ENCODE peak calls at places on chromosomes 3 and 15, in six cellular contexts. W is AG04450, Q is astrocyte of the spinal cord, F is right lobe of liver, D is PC-3, G is pancreas. E is an unnamed sample.

GRCh38 chr3:73766599-73767378 is 142.0 kb upstream of the PDZRN3 start:
- DNase-seq in G (no peak), D (no peak), Q (peak), W (peak), F (no peak), E (no peak)

GRCh38 chr3:29694783-29695182 is 413.9 kb downstream of the RBMS3 start:
- DNase-seq in F (no peak), Q (peak), G (no peak), W (peak), D (peak), E (no peak)

GRCh38 chr3:50572801-50573371 is 3.6 kb downstream of the HEMK1 start:
- DNase-seq in W (no peak), Q (no peak), D (no peak), G (no peak), F (no peak), E (no peak)

GRCh38 chr15:26038693-26039092 is 175.6 kb upstream of the ATP10A start:
- DNase-seq in G (no peak), F (no peak), Q (no peak), W (no peak), D (no peak), E (no peak)

GRCh38 chr3:181609156-181609767 is 102.5 kb upstream of the SOX2 start:
- DNase-seq in Q (no peak), G (no peak), D (no peak), W (no peak), F (no peak), E (no peak)

GRCh38 chr3:48594431-48595049 is 589 bp downstream of the COL7A1 start:
- DNase-seq in Q (no peak), G (no peak), D (no peak), F (no peak), W (no peak), E (no peak)

GRCh38 chr15:46088486-46089437 is 453.9 kb downstream of the SQOR start:
- DNase-seq in G (no peak), D (peak), F (no peak), W (no peak), Q (peak), E (no peak)

GRCh38 chr15:39156636-39157255 is 424.1 kb upstream of the THBS1 start:
- DNase-seq in Q (no peak), F (no peak), W (no peak), D (no peak), G (no peak), E (no peak)

GRCh38 chr3:17894434-17895060 is 152.1 kb upstream of the TBC1D5 start:
- DNase-seq in D (peak), F (no peak), W (peak), G (no peak), Q (peak), E (peak)

GRCh38 chr3:132284756-132285619 is 32.2 kb upstream of the ACP3 start:
- DNase-seq in Q (no peak), W (no peak), F (no peak), G (no peak), D (no peak), E (no peak)
- H3K4me3 ChIP-seq in Q (no peak), W (no peak), F (no peak), G (no peak), D (no peak), E (no peak)

GRCh38 chr3:194203482-194204035 is 67.6 kb downstream of the HES1 start:
- DNase-seq in D (no peak), Q (no peak), G (no peak), W (no peak), F (no peak), E (no peak)
- H3K4me3 ChIP-seq in D (peak), Q (no peak), G (no peak), W (no peak), F (peak), E (no peak)

DNA sequence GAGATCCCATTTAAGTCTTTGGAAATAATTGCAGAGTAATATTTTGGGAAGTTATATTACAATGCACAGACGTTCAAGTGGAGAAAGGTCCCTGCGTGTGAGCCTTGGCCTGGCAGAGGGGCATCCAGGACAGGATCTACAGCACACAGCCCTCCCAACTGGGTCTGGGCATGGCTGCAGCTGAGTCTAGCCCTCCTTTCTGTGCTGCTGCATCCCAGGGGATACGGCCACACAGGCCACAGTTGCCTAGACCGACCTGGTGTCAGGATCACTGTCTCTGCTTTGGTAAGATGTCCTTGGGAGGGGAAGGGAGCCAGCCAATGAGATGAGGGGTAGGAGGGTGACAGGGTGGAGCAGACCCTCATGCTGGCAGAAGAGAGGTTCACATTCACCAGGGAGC is 46.1 kb downstream of the APBA2 start:
- DNase-seq in F (no peak), Q (no peak), G (no peak), W (no peak), D (no peak), E (no peak)
- H3K4me3 ChIP-seq in F (no peak), Q (no peak), G (no peak), W (no peak), D (no peak), E (no peak)

DNA sequence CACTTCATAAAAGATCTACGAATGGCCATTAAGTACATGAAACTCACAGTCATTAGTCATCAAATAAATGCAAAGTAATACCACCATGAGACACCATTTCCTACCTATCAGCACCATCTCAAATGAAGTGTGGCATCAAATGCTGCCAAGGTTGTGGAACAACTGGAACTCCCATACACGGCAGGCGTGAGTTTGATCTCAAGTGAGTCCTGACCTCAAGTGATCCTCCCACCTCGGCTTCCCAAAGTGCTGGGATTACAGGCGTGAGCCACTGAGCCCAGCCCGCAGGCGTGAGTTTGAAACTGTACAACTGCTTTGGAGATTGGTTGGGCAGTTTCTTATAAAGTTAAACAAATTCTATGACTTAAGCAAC is 28.8 kb upstream of the HDAC11 start:
- DNase-seq in G (no peak), Q (no peak), W (no peak), D (peak), F (no peak), E (peak)
- H3K4me3 ChIP-seq in G (peak), Q (peak), W (peak), D (peak), F (peak), E (peak)

DNA sequence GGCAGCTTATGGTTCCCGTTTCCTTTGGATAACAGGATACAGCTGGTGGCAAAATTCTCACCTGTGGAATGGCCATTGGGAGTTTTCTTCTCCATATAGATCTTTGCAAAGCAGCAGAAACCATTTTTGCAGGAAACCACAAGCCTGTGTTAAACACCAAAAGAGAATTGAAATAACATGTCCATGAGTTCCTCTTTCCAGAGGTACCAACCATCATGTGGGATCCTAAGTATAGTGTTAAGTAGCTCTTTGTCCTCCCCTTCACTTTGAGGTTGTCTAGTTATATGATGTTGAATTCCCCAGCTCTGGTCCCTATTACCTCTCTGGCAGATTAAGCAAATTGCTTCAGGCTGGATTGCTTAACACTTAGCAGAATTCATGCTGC is 94.9 kb downstream of the AKAP13 start:
- DNase-seq in G (no peak), W (no peak), F (no peak), Q (no peak), D (no peak), E (no peak)
- H3K4me3 ChIP-seq in G (no peak), W (no peak), F (no peak), Q (no peak), D (no peak), E (no peak)

DNA sequence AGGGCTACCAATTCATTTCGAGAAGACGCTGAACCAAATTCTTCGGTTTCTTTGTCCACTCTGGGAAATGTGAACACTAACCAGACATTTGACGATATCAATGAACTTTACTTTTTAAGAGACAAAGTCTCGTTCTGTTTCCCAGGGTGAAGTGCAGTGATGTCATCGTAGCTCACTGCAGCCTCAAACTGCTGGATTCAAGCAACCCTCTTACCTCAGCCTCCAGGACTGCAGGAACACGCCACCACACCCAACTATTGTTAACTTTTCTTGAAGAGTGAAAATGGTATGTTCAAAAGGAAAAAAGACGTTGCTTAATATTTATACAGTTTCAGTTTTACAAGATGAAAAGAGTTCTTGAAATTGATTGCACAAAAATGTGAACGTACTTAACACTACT is 30.6 kb downstream of the MB21D2 start:
- DNase-seq in W (no peak), G (no peak), F (no peak), Q (peak), D (peak), E (no peak)
- H3K4me3 ChIP-seq in W (no peak), G (no peak), F (no peak), Q (peak), D (peak), E (no peak)

DNA sequence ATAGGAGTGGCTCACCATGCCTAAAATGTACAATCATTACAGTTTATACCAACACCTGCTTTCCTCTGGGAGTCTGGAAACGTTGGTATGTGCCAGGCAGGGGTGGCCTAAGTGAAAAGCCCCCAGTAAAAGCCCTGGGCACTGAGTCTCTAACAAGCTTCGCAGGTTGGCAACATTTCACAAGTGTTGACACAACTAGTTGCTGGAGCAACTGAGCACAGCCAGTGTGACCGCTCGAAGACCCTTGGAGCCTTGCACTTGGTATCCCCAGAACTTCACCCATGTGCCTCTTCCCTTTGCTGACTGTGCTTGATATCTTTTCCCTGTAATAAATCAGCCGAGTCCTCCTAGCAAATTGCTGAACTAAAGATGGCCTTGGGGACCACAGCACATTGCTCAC is 2.7 kb downstream of the RIOX2 start:
- DNase-seq in F (no peak), D (no peak), W (no peak), Q (no peak), G (no peak), E (no peak)
- H3K4me3 ChIP-seq in F (no peak), D (no peak), W (no peak), Q (no peak), G (no peak), E (no peak)

GRCh38 chr15:40937762-40938529 is 8.8 kb downstream of the DLL4 start:
- DNase-seq in D (peak), Q (no peak), F (no peak), G (no peak), W (no peak), E (no peak)

GRCh38 chr15:40941078-40941527 is 12.0 kb downstream of the DLL4 start:
- DNase-seq in W (no peak), F (no peak), G (no peak), D (no peak), Q (no peak), E (no peak)

GRCh38 chr15:40941528-40942336 is 11.5 kb upstream of the CHAC1 start:
- DNase-seq in W (peak), D (peak), F (peak), Q (peak), G (peak), E (peak)

GRCh38 chr15:40938530-40938870 is 9.4 kb downstream of the DLL4 start:
- DNase-seq in W (no peak), F (no peak), G (no peak), Q (no peak), D (no peak), E (no peak)

DNA sequence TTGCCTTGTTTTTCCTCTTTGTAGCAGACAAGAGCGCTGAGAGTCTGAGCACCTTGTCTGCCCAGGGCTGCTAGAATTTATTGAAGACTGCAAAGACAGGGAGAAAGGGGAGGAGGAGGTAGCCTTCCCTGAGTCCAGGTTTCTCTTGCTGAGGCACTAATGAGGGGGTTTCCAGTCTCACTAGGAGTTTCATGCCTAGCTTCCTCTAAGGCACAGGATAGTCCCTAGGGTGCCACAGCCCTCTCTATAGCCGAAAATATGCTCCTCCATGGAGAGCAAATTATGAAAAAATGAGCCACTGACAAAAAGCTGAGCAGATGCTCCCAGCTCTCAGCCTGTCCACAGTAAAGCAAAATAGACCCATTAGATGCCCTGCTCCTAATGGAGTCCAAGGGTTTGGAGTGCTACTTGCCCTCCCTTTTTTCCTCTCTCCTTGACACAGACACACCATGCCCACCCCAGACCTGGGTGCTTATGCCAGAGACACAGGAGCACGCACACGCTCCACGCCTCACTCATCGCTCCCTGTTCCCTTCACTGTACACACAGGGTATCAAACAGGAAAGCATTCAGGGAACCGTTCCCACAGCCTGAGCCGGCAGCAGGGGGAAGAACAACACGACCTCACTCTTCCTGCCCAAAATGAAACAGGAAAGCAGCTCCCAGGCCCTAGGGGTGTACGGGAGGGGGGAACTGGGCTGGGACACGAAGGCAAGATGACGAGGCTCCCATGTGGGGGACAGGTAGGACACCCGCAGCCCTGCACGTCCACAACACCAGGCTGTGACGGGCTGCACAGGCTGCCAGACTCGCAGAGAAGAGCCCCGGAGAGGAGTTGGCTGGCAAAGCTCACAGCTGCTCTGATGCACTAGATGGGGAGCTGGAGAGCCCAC is 11.0 kb downstream of the DLL4 start:
- DNase-seq in W (no peak), D (no peak), F (no peak), G (no peak), Q (no peak), E (no peak)
- H3K4me3 ChIP-seq in W (no peak), D (no peak), F (no peak), G (no peak), Q (no peak), E (no peak)

DNA sequence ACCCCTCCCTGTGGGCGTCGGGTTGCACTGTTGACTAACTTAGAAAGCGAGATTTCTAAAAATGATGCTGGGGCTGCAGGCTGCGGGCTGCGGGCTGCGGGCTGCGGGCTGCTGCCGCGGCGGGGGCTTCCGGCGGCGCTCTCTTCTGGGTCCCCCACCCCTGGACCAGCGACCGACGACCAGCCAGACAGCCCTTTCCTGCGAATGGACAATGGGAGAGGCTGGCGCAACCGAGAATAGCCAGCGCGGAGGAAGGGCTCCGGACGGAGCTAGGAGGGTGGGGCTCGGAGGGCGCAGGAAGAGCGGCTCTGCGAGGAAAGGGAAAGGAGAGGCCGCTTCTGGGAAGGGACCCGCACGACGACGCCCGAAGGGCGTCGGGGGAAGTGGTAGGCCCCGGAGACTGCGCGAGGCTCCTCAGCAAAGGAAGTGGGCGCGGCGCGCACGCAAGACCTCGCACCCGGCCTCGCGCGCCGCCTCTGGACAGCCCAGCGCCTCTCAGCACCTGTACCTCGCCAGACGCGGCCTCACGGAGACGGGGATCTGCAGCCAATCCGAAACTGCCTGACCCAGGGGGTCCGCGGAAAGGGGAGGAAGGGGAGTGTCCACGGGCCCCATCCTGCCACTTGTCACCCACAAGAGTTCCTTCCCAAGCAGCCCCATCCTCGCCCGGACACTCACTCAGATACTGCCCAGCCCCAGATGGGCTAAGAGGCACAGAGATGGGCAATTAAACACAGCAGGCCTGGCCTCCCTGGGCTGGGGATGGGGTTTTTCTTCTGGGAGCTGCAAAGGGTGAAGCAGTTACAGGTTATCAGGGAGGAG is 70.7 kb downstream of the SLC12A8 start:
- DNase-seq in F (peak), D (no peak), G (no peak), Q (peak), W (no peak), E (peak)
- H3K4me3 ChIP-seq in F (peak), D (no peak), G (no peak), Q (no peak), W (peak), E (no peak)